ENCODE peak calls at places on chromosomes 2 and 18, in nine cellular contexts. Y, N, R, G, V, I, J, T and E are unnamed samples.

GRCh38 chr18:44682871-44683221 is 2.2 kb downstream of the SETBP1 start:
- DNase-seq in R (peak; percentile 16), J (no peak), N (no peak), T (peak; percentile 32), G (no peak), Y (no peak), I (no peak), V (no peak), E (no peak)

GRCh38 chr2:220469201-220469600 is 841.8 kb downstream of the SLC4A3 start:
- DNase-seq in G (no peak), I (no peak), T (peak; percentile 72), N (no peak), V (no peak), J (no peak), Y (no peak), R (peak; percentile 63), E (no peak)

GRCh38 chr2:38633895-38634294 is 31.2 kb upstream of the HNRNPLL start:
- DNase-seq in Y (no peak), J (no peak), T (no peak), G (no peak), N (no peak), I (no peak), V (no peak), R (no peak), E (no peak)

GRCh38 chr2:115359550-115359949 is 917.1 kb downstream of the DPP10 start:
- DNase-seq in G (no peak), J (no peak), Y (no peak), R (no peak), I (no peak), N (no peak), T (no peak), V (no peak), E (no peak)

GRCh38 chr2:102361632-102362241 is 6.1 kb downstream of the IL18R1 start:
- DNase-seq in R (no peak), Y (no peak), I (no peak), V (no peak), J (no peak), G (no peak), T (no peak), N (no peak), E (no peak)

GRCh38 chr18:56321470-56321869 is 316.9 kb downstream of the TXNL1 start:
- DNase-seq in V (peak; percentile 57), J (peak; percentile 38), G (peak; percentile 61), Y (no peak), I (no peak), T (no peak), R (no peak), N (no peak), E (no peak)

GRCh38 chr2:133422946-133423345 is 145.3 kb downstream of the NCKAP5 start:
- DNase-seq in N (no peak), V (no peak), I (peak; percentile 27), T (peak; percentile 79), R (no peak), G (no peak), J (no peak), Y (no peak), E (no peak)

GRCh38 chr2:232235206-232235605 is 143.3 kb upstream of the ALPP start:
- DNase-seq in T (no peak), G (no peak), Y (no peak), R (no peak), N (no peak), I (no peak), J (no peak), V (no peak), E (no peak)

GRCh38 chr2:218216674-218217365 is at the start of gene ARPC2:
- DNase-seq in J (peak; percentile 96), V (peak; percentile 92), Y (peak; percentile 92), T (peak; percentile 95), I (peak; percentile 78), N (peak; percentile 98), G (peak; percentile 96), R (peak; percentile 93), E (peak; percentile 86)

GRCh38 chr2:202768284-202768683 is 103.3 kb downstream of the ICA1L start:
- DNase-seq in Y (no peak), R (no peak), T (no peak), V (no peak), I (no peak), J (no peak), G (no peak), N (no peak), E (no peak)

GRCh38 chr2:19720306-19720705 is 181.5 kb downstream of the TTC32 start:
- DNase-seq in I (no peak), V (no peak), N (no peak), G (no peak), J (no peak), T (no peak), Y (no peak), R (no peak), E (no peak)

GRCh38 chr2:118237451-118237850 is 149.2 kb downstream of the INSIG2 start:
- DNase-seq in G (no peak), Y (no peak), T (no peak), J (no peak), R (no peak), V (no peak), I (no peak), N (no peak), E (no peak)
- TF ChIP-seq CTCF in G (no peak), Y (no peak), T (no peak), J (no peak), R (no peak), V (no peak), I (no peak), N (no peak), E (no peak)

GRCh38 chr2:210913461-210913860 is 357.1 kb downstream of the CPS1 start:
- DNase-seq in G (no peak), T (peak; percentile 76), Y (no peak), V (no peak), N (no peak), I (no peak), R (peak; percentile 16), J (no peak), E (no peak)

GRCh38 chr2:210922419-210922818 is 366.0 kb downstream of the CPS1 start:
- DNase-seq in G (no peak), N (no peak), V (no peak), J (no peak), Y (no peak), R (no peak), I (no peak), T (no peak), E (no peak)

GRCh38 chr2:210912779-210913178 is 356.4 kb downstream of the CPS1 start:
- DNase-seq in G (no peak), Y (no peak), R (no peak), V (no peak), J (no peak), N (no peak), I (no peak), T (no peak), E (no peak)

GRCh38 chr2:210915912-210916311 is 359.5 kb downstream of the CPS1 start:
- DNase-seq in J (no peak), R (no peak), G (no peak), I (no peak), V (no peak), N (no peak), Y (no peak), T (no peak), E (no peak)

DNA sequence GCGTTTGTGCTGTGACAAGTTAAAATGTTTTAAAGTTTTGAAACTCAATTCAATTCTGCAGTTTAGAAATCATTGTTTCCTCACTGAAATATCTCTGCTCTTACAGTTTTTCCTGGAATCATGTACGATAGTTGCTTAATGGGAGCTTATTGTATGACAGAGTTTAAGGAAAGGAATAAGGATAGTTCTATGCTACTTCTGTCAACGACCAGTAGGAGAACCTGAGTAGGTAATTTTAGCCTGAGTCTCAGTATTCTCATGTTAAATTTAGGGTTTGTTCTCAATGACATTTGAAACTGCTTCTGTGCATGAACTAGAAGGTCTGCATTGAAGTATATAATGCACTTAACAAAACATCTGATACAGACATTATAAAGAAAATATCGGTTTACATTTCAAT is 361.1 kb downstream of the CPS1 start:
- DNase-seq in Y (no peak), G (no peak), I (no peak), V (no peak), J (no peak), T (no peak), N (no peak), R (no peak), E (no peak)
- TF ChIP-seq CTCF in Y (no peak), G (no peak), I (no peak), V (no peak), J (no peak), T (no peak), N (no peak), R (no peak), E (peak; percentile 11)

GRCh38 chr2:204268458-204268857 is 276.8 kb upstream of the PARD3B start:
- DNase-seq in I (no peak), T (no peak), G (no peak), R (no peak), V (no peak), Y (no peak), J (no peak), N (no peak), E (no peak)
- TF ChIP-seq CTCF in I (no peak), T (no peak), G (no peak), R (no peak), V (no peak), Y (no peak), J (no peak), N (no peak), E (no peak)

GRCh38 chr2:239309398-239310245 is 91.2 kb downstream of the HDAC4 start:
- DNase-seq in N (peak; percentile 53), J (no peak), R (no peak), V (peak; percentile 33), G (no peak), Y (no peak), I (no peak), T (no peak), E (no peak)

GRCh38 chr2:239310401-239311061 is 90.3 kb downstream of the HDAC4 start:
- DNase-seq in V (peak; percentile 20), N (peak; percentile 55), J (no peak), I (no peak), G (no peak), R (no peak), Y (peak; percentile 0), T (no peak), E (peak; percentile 5)

GRCh38 chr2:239307921-239308620 is 92.7 kb downstream of the HDAC4 start:
- DNase-seq in R (no peak), I (no peak), J (no peak), V (peak; percentile 18), G (no peak), N (peak; percentile 42), T (no peak), Y (no peak), E (no peak)

GRCh38 chr2:239307221-239307569 is 93.6 kb downstream of the HDAC4 start:
- DNase-seq in R (no peak), V (peak; percentile 12), T (no peak), G (no peak), N (no peak), J (no peak), Y (no peak), I (no peak), E (no peak)

DNA sequence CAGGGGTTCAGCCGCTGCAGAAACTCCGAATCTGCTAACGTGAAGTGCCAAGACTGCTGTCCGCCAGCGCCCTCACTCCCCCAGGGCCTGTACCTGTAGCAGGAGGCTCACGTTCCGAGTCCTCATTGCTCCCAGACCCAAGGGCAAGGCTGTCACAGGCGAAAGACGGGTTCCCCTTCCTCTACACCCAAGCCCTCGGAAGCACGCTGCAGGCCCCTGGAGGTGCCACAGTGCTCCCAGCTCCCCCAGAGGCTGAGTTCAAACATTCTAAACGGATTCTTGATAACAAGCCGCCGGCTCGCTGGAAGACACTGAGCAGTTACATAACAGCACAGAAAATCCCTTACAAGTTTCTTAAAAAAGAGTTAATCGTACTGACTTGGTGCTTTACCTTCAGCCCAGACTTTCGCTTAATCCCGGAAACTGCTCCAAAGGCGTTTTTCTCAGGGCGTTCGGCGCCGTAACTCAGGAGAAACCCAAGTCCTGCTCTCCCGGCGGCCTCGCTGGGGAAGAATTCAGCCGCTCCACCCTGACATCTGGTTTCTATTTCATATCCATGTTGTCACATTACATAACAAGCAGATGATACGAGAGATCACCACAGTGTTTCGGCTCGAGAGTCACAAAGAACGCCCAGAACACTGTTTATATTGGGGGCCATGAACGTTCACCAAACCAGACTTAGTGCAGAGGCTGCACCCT is 92.0 kb downstream of the HDAC4 start:
- DNase-seq in V (peak; percentile 63), R (peak; percentile 80), I (peak; percentile 49), Y (no peak), T (no peak), J (peak; percentile 48), G (no peak), N (peak; percentile 63), E (no peak)
- TF ChIP-seq CTCF in V (no peak), R (peak; percentile 11), I (peak; percentile 22), Y (no peak), T (no peak), J (no peak), G (no peak), N (no peak), E (no peak)